ENCODE peak calls at places on chromosomes 12 and 14, in six cellular contexts. V is body of pancreas, D is heart left ventricle, Z is stomach, S is IMR-90, R is esophagus squamous epithelium. N is an unnamed sample.

GRCh38 chr12:57234571-57235011 is 5.1 kb downstream of the SHMT2 start:
- DNase-seq in D (no peak), R (no peak), V (no peak), S (no peak), Z (no peak), N (no peak)

GRCh38 chr12:47408171-47408871 is 297.5 kb downstream of the RPAP3 start:
- DNase-seq in V (peak; percentile 48), S (no peak), D (no peak), R (no peak), Z (no peak), N (no peak)

GRCh38 chr12:31582155-31582554 is 8.8 kb downstream of the DENND5B start:
- DNase-seq in R (no peak), S (peak; percentile 77), Z (no peak), V (no peak), D (no peak), N (no peak)

GRCh38 chr12:57389033-57389432 is 41.8 kb downstream of the R3HDM2 start:
- DNase-seq in V (no peak), D (no peak), R (no peak), S (peak; percentile 95), Z (no peak), N (no peak)

GRCh38 chr12:94587266-94588241 is 62.8 kb downstream of the TMCC3 start:
- DNase-seq in Z (no peak), D (peak; percentile 32), R (no peak), V (no peak), S (no peak), N (no peak)

GRCh38 chr12:80269953-80270552 is 170.7 kb downstream of the OTOGL start:
- DNase-seq in V (peak; percentile 6), D (no peak), R (no peak), Z (no peak), S (peak; percentile 60), N (no peak)

GRCh38 chr14:75497191-75497590 is 25.1 kb upstream of the BATF start:
- DNase-seq in R (no peak), D (no peak), Z (no peak), S (no peak), V (no peak), N (no peak)

GRCh38 chr14:74510211-74510931 is 16.8 kb downstream of the ISCA2 start:
- DNase-seq in R (no peak), S (peak; percentile 67), Z (no peak), D (peak; percentile 18), V (no peak), N (peak; percentile 37)

GRCh38 chr14:38210168-38210567 is 2.5 kb downstream of the SSTR1 start:
- DNase-seq in R (no peak), D (no peak), Z (peak; percentile 45), V (peak; percentile 3), S (peak; percentile 86), N (peak; percentile 33)

GRCh38 chr14:93044116-93044515 is 71.6 kb downstream of the ITPK1 start:
- DNase-seq in S (no peak), D (no peak), Z (peak; percentile 40), V (no peak), R (no peak), N (no peak)

GRCh38 chr14:102822311-102822863 is 45.1 kb downstream of the TRAF3 start:
- DNase-seq in R (no peak), Z (no peak), S (peak; percentile 28), V (no peak), D (no peak), N (no peak)

GRCh38 chr14:68535404-68536024 is 257.4 kb downstream of the ZFP36L1 start:
- DNase-seq in Z (no peak), V (no peak), S (peak; percentile 95), R (no peak), D (no peak), N (no peak)

GRCh38 chr14:62739647-62740046 is 305.6 kb downstream of the KCNH5 start:
- DNase-seq in R (no peak), Z (no peak), V (no peak), D (no peak), S (no peak), N (no peak)

GRCh38 chr14:26394114-26394855 is 203.5 kb downstream of the NOVA1 start:
- DNase-seq in Z (peak; percentile 34), V (peak; percentile 6), R (no peak), D (no peak), S (peak; percentile 12), N (peak; percentile 44)

GRCh38 chr14:75123991-75124390 is 2.9 kb downstream of the NEK9 start:
- DNase-seq in S (peak; percentile 86), D (no peak), V (peak; percentile 52), Z (no peak), R (no peak), N (no peak)

GRCh38 chr14:79543966-79544365 is 667.3 kb downstream of the DIO2 start:
- DNase-seq in S (peak; percentile 66), R (no peak), D (no peak), Z (no peak), V (no peak), N (no peak)

GRCh38 chr14:90336985-90337384 is 5.2 kb upstream of the NRDE2 start:
- DNase-seq in R (no peak), Z (no peak), S (no peak), D (no peak), V (no peak), N (no peak)

GRCh38 chr14:90336401-90336800 is 4.7 kb upstream of the NRDE2 start:
- DNase-seq in V (no peak), D (no peak), R (no peak), Z (no peak), S (no peak), N (no peak)

GRCh38 chr14:90332271-90332584 is 487 bp upstream of the NRDE2 start:
- DNase-seq in D (no peak), R (no peak), S (no peak), Z (no peak), V (no peak), N (no peak)

GRCh38 chr14:90330203-90331196 is 1.2 kb downstream of the NRDE2 start:
- DNase-seq in V (no peak), S (no peak), D (no peak), Z (no peak), R (no peak), N (no peak)

GRCh38 chr14:90331497-90332270 is at the start of gene NRDE2:
- DNase-seq in D (peak; percentile 100), R (peak; percentile 92), S (peak; percentile 91), Z (peak; percentile 100), V (peak; percentile 99), N (peak; percentile 100)
- TF ChIP-seq POLR2A in D (peak; percentile 29), R (peak; percentile 36), S (peak; percentile 55), Z (no peak), V (peak; percentile 70), N (peak; percentile 61)

GRCh38 chr12:9646794-9647622 is 22.5 kb upstream of the CLEC2D start:
- DNase-seq in S (peak; percentile 56), D (no peak), V (no peak), R (no peak), Z (no peak), N (no peak)

GRCh38 chr12:9648701-9649531 is 20.6 kb upstream of the CLEC2D start:
- DNase-seq in Z (no peak), V (no peak), S (peak; percentile 13), D (no peak), R (no peak), N (no peak)

GRCh38 chr12:9651265-9651729 is 18.2 kb upstream of the CLEC2D start:
- DNase-seq in D (no peak), S (peak; percentile 67), R (no peak), V (no peak), Z (no peak), N (no peak)

GRCh38 chr12:9649532-9649940 is 20.0 kb upstream of the CLEC2D start:
- DNase-seq in D (no peak), S (no peak), Z (no peak), V (no peak), R (no peak), N (no peak)

DNA sequence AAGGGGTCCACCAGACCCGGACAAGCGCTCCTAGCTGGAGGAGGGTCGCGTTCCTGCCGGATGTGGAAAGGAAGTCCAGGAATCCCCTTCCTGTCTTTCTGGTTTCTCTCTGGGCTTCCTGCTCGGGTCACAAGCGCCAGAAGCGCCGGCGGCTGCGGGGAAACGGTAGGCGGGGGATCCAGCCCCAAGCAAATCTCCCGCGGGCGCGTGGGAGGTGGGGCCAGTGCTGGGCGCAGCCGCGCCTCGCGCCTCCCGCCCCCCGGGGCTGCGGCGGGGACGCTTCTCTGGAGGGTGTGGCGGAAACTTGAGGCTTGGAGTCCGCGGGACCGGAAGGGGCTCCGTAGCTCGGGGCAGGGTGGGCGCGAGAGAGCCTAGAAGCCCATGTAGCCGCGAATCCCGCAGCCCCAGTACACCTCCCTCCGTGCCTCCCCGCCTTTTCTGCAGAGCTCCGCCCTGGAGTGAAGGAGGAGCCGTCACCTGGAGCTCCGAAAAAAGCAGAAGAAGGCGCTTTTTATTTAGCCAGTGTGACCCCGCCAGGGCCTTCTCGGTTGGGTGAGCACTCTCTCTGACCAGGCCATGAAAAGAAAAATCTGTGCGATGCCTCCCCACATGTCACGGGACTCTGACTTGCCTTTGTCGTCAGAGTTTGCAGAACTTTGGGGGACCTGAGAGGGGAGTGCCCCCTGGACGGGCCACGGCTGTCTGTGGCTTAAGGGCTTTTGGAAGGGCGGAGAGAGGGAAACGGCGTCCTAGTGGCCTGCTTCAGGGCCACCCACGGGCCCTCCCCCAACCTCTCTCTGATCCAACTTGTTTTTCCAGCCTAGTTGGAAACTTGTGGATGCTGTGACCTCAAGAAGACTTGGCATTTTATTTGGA is 21.4 kb upstream of the CLEC2D start:
- DNase-seq in S (peak; percentile 69), Z (peak; percentile 79), D (peak; percentile 84), R (peak; percentile 38), V (peak; percentile 79), N (peak; percentile 84)
- TF ChIP-seq CTCF in S (no peak), Z (no peak), D (no peak), R (peak; percentile 6), V (peak; percentile 16), N (no peak)

GRCh38 chr12:126554599-126554998 is 1489.4 kb downstream of the AACS start:
- DNase-seq in R (no peak), S (no peak), Z (no peak), V (no peak), D (no peak), N (no peak)
- TF ChIP-seq POLR2A in R (no peak), S (no peak), Z (no peak), V (no peak), D (no peak), N (no peak)

DNA sequence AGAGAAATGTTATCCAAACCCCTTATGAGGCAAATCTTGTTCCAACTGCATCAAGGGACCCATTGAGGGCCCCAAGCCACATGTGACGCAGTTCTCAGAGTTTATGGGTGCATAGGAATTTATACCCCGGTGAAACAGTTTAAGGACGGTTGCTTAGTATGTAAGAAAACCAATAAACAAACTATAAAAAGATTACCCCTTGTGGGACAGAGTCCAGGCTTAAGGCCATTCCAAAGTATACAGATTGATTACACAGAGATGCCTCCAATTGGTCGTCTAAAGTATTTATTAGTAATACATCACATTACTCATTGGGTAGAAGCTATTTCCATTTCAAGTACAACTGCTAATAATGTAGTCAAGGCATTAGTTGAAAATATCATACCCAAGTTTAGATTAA is 885.0 kb upstream of the MDGA2 start:
- DNase-seq in Z (no peak), D (no peak), V (no peak), S (no peak), R (no peak), N (no peak)
- TF ChIP-seq CTCF in Z (no peak), D (no peak), V (no peak), S (no peak), R (no peak), N (no peak)